ENCODE peak calls at places on chromosomes 11 and 22, in nine cellular contexts. O is left lung, A is bronchial epithelial cell, R is mammary epithelial cell, X is HFF-Myc, E is mucosa of descending colon, N is Calu3, T is AG04450, M is heart right ventricle. U is an unnamed sample.

GRCh38 chr22:45159652-45160462 is 3.9 kb upstream of the NUP50 start:
- DNase-seq in O (no peak), A (peak), R (no peak), X (no peak), E (no peak), N (peak), T (no peak), M (no peak), U (peak)

GRCh38 chr11:114358711-114359110 is 41.6 kb downstream of the C11orf71 start:
- DNase-seq in O (no peak), A (peak), R (peak), X (no peak), E (no peak), N (peak), T (no peak), M (no peak), U (no peak)

GRCh38 chr11:26287067-26287518 is 44.8 kb upstream of the ANO3 start:
- DNase-seq in O (no peak), A (peak), R (peak), X (no peak), E (no peak), N (no peak), T (no peak), M (no peak), U (no peak)

GRCh38 chr11:7898666-7899283 is 32.3 kb downstream of the OR10A6 start:
- DNase-seq in O (no peak), A (no peak), R (no peak), X (no peak), E (no peak), N (no peak), T (no peak), M (no peak), U (no peak)

GRCh38 chr22:25564979-25565677 is 653 bp downstream of the GRK3 start:
- DNase-seq in O (peak), A (peak), R (peak), X (no peak), E (peak), N (peak), T (no peak), M (peak), U (no peak)

GRCh38 chr22:44837481-44837880 is 85.1 kb downstream of the ARHGAP8 start:
- DNase-seq in O (peak), A (no peak), R (no peak), X (no peak), E (peak), N (no peak), T (no peak), M (no peak), U (no peak)

GRCh38 chr11:129611661-129612566 is 203.7 kb upstream of the TMEM45B start:
- DNase-seq in O (no peak), A (no peak), R (peak), X (no peak), E (no peak), N (peak), T (no peak), M (no peak), U (peak)

GRCh38 chr11:46421257-46421880 is 29.8 kb upstream of the CHRM4 start:
- DNase-seq in O (no peak), A (no peak), R (no peak), X (no peak), E (no peak), N (no peak), T (no peak), M (no peak), U (peak)

GRCh38 chr11:119852741-119853140 is 123.7 kb upstream of the NECTIN1 start:
- DNase-seq in O (no peak), A (no peak), R (no peak), X (no peak), E (no peak), N (no peak), T (no peak), M (no peak), U (no peak)

GRCh38 chr11:119850822-119851409 is 121.9 kb upstream of the NECTIN1 start:
- DNase-seq in O (no peak), A (no peak), R (no peak), X (no peak), E (no peak), N (no peak), T (no peak), M (no peak), U (no peak)

GRCh38 chr11:119846374-119846773 is 117.4 kb upstream of the NECTIN1 start:
- DNase-seq in O (no peak), A (no peak), R (no peak), X (no peak), E (no peak), N (no peak), T (no peak), M (no peak), U (no peak)

GRCh38 chr11:119847836-119848235 is 118.8 kb upstream of the NECTIN1 start:
- DNase-seq in O (no peak), A (no peak), R (no peak), X (no peak), E (no peak), N (no peak), T (no peak), M (no peak), U (no peak)

DNA sequence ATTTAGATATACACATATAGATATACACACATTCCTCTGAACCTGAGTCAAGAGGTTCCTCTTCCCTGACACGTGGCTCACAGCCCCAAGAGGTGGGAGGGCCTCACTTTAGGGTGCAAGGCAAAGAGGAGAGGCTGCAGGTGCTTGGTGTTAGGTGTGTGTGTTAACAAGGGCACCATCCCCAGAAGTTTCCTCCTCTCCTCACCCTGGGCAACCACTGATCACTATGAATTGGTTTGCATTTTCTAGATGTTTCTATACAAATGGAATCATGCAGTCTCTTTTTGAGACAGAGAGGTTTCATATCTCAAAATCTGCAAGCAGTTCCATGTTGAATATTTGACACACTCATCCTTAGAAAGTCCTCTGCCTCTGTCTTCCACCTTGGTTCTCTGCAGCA is 120.9 kb upstream of the NECTIN1 start:
- DNase-seq in O (no peak), A (no peak), R (no peak), X (no peak), E (no peak), N (no peak), T (no peak), M (no peak), U (no peak)
- TF ChIP-seq CTCF in O (no peak), A (no peak), R (no peak), X (no peak), E (no peak), N (no peak), T (no peak), M (no peak), U (no peak)

DNA sequence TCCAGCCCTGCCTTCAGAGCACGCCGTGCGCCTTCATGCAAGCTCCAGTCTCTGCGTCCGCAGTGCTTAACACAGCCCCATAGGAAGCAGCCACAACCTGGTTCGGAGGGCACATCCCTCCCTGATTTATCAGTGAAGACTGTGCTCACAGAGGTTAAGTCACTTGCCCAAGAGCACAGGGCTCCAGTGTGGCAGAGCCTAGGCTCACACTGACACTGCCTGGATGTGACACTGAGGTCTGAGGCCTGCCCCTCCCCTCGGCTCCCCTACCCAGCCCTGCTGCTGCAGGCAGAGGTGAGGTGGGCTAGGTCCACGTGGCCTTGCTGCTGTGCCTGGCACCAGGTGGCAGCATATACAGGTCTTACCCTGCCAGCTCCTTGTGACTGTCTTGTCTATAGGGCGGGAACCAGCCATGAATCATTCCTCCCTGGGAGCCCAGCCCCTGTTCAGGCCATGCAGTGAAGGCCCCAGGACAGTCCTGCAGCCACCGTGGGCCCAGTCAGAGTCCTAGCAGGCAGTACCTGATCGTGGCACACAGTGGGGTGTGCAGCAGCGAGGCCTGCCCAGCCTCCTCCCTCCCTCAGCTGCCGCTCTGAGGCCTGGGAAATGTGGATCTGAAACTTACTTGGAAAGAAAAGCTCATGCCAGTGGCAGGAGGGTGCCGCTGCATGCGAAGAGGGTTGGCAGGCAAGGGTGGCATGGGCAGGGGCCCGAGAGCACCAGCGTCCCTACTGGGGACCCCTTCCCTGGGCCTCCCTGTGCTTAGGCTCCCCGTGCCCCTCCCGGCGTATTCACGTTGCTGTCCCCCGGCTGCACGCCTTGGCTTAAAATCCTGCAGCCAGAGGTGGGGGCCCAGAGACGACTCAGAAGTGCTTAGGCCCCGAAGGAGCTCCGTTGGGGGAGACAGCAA is 1.2 kb upstream of the CERK start:
- DNase-seq in O (peak), A (peak), R (no peak), X (no peak), E (peak), N (peak), T (no peak), M (peak), U (peak)
- TF ChIP-seq CTCF in O (no peak), A (peak), R (peak), X (no peak), E (no peak), N (peak), T (peak), M (peak), U (peak)

GRCh38 chr22:42930810-42931420 is 73.8 kb upstream of the ARFGAP3 start:
- DNase-seq in O (no peak), A (peak), R (peak), X (no peak), E (no peak), N (peak), T (no peak), M (peak), U (no peak)
- TF ChIP-seq CTCF in O (no peak), A (peak), R (peak), X (no peak), E (no peak), N (peak), T (no peak), M (no peak), U (peak)

DNA sequence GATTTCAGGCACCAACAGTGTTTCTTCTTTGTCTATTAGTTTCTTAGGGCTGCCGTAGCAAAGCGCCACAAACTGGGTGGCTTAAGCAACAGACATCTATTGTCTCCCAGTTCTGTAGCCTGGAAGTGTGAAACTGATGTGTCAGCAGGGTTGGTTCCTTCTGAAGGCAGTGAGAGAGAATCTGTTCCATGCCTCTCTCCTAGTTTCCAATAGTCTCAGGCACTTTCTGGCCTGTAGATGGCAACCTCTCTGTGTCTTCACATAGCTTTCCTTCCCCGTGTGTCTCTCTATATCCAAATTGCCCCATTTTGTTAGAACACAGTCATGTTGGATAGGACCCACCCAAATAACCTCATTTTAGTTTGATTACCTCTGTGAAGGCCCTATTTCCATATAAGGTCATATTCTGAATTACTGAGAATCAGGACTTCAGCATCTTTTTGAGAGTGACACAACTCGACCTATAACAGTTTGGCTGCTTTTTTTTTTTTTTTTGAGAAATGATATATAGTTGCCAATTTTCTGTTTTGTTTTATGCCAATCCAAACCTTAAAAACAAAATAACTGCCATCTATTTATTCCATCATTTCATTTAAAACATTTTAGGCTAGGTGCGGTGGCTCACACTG is 108.2 kb downstream of the SLC36A4 start:
- DNase-seq in O (no peak), A (peak), R (peak), X (peak), E (no peak), N (peak), T (peak), M (no peak), U (no peak)
- TF ChIP-seq CTCF in O (no peak), A (peak), R (peak), X (peak), E (no peak), N (no peak), T (peak), M (peak), U (peak)

GRCh38 chr22:38300197-38300945 is 16.9 kb downstream of the CSNK1E start:
- DNase-seq in O (no peak), A (no peak), R (no peak), X (no peak), E (no peak), N (no peak), T (no peak), M (no peak), U (no peak)

GRCh38 chr22:38299758-38300157 is 17.5 kb downstream of the CSNK1E start:
- DNase-seq in O (no peak), A (no peak), R (no peak), X (no peak), E (no peak), N (no peak), T (no peak), M (peak), U (no peak)

GRCh38 chr22:38296372-38296771 is 20.9 kb downstream of the CSNK1E start:
- DNase-seq in O (no peak), A (no peak), R (peak), X (no peak), E (no peak), N (no peak), T (no peak), M (no peak), U (no peak)

GRCh38 chr22:38299001-38299651 is 18.1 kb downstream of the CSNK1E start:
- DNase-seq in O (no peak), A (peak), R (peak), X (no peak), E (no peak), N (no peak), T (no peak), M (no peak), U (no peak)

DNA sequence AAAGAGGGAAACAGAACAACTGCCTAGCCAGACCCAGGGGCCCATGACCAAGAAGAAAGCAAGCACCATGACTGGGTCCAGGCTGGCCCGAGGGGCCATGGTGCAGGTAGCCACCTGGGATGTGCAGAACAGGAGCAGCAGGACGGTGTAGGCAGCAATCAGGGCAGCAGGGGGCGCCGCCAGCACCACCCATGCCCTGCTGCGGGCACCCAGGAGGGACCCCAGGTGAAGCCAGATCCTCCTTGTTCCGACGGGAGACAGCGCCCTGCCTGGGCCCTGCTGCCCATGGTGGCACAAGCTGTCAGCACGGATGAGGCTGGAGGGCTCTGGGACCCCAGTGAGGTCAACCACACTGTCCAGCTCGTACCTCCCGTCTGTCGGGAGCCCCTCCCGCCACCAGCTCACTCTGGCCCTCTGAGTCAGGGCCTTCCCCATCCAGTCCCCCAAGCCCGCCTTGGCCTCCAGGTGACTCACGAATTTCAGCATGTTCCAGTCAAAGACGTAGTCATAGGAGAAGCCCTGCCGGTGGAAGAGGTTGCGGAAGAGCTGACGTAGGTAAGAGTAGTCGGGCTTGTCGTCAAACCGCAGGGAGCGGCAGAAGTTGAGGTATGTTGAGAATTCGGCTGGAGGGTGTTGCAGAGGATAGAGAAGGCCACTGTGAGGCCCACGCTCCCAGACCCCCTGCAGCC is 18.8 kb downstream of the CSNK1E start:
- DNase-seq in O (no peak), A (peak), R (peak), X (no peak), E (no peak), N (peak), T (no peak), M (no peak), U (peak)
- TF ChIP-seq CTCF in O (no peak), A (peak), R (peak), X (peak), E (peak), N (peak), T (no peak), M (peak), U (peak)

GRCh38 chr22:26672590-26673468 is 15.4 kb downstream of the MIAT start:
- DNase-seq in O (peak), A (peak), R (peak), X (peak), E (peak), N (peak), T (peak), M (peak), U (peak)
- TF ChIP-seq CTCF in O (no peak), A (peak), R (peak), X (peak), E (peak), N (no peak), T (peak), M (peak), U (peak)

GRCh38 chr11:1574256-1575242 is 2.5 kb upstream of the DUSP8 start:
- DNase-seq in O (peak), A (no peak), R (peak), X (no peak), E (peak), N (peak), T (no peak), M (peak), U (no peak)
- TF ChIP-seq CTCF in O (peak), A (peak), R (peak), X (peak), E (peak), N (peak), T (peak), M (peak), U (peak)

GRCh38 chr11:62921573-62922188 is 518 bp upstream of the CHRM1 start:
- DNase-seq in O (peak), A (peak), R (no peak), X (no peak), E (no peak), N (peak), T (no peak), M (no peak), U (no peak)

GRCh38 chr11:62919476-62919875 is 1.7 kb downstream of the CHRM1 start:
- DNase-seq in O (peak), A (no peak), R (no peak), X (no peak), E (no peak), N (no peak), T (no peak), M (no peak), U (no peak)

GRCh38 chr11:62921201-62921572 is at the start of gene CHRM1:
- DNase-seq in O (peak), A (no peak), R (no peak), X (no peak), E (no peak), N (peak), T (no peak), M (no peak), U (no peak)

GRCh38 chr11:62918531-62918930 is 2.6 kb downstream of the CHRM1 start:
- DNase-seq in O (no peak), A (no peak), R (no peak), X (no peak), E (no peak), N (no peak), T (no peak), M (no peak), U (no peak)

DNA sequence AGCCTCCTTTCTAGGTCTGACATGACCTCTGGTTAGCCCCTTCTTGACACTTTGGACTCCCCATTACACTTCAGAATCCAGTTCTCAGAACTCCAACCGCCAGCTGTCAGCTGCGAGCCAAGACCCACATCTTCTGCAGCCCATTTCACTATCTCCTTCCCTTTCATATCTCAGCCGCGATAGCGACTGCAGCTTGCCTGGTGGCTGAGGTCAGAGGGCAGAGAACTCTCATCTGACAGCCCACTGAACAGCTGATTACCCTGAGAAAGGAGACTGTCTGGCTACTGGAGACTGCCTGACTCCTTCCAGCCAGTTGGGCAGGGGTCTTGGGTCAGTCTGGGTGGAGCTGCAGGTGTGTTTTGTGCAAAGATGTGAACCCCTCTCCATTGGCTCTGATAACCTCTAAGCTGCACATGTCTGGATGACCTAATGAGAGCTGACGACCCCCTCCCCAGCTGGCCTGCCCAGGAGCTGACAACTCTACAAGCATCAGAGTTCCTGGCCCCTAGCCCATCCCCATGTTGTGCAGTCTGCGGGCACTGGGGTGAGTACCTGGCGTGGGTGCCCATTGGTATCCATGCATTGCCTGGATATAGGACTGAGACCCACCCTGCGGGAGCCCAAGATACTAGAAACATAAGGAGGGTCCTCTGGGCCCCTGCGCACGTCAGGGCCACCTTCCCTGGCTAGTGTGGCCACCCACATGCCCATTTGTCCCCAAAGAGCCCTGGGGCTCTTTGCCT is 1.1 kb downstream of the CHRM1 start:
- DNase-seq in O (no peak), A (no peak), R (no peak), X (no peak), E (no peak), N (no peak), T (no peak), M (no peak), U (no peak)
- TF ChIP-seq CTCF in O (no peak), A (no peak), R (no peak), X (no peak), E (no peak), N (no peak), T (no peak), M (no peak), U (no peak)

DNA sequence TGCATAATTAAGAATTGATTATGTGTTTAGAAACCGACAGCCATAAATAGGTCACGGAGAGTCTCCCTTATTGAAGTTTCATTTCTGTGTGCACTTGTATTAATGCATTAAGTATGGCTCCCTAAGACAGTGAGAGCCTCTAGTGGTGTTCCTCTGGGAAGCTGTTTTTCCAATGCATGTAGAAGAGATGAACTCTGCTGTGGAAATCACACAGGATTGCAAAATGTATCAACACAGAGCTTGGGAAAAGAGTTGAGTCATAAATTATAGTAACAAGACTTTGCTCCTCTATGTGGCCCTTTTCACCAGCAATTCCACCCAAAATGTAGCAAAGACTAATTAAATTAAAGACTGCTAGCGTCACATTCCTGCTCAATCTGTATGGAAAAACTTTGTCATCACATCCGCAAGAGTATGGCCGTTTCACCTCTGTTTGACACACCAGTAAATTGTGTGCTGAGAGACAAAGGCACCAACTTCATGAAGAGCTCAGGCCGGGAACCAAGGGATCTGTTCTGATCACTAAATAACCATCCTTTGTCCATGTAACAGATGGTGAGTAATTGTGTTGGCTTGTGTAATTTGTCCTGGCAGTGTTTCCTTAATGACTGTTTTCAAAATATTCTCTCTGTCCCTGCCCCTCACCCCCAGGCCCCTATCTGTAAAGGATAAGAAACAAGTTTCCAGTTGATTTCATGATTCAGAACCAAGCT is 209.2 kb upstream of the SORL1-AS1 start:
- DNase-seq in O (no peak), A (peak), R (peak), X (no peak), E (no peak), N (no peak), T (peak), M (no peak), U (no peak)
- TF ChIP-seq CTCF in O (no peak), A (no peak), R (no peak), X (no peak), E (no peak), N (no peak), T (peak), M (no peak), U (no peak)